ENCODE peak calls at places on chromosomes 12 and 14, in seven cellular contexts. D is uterus; I is HFF-Myc; P is HuH-7; Z is T-cell; S is RCC 7860; R is stimulated activated CD4-positive, alpha-beta T cell treated with anti-CD3 and anti-CD28 coated beads, Interleukin-12 subunit alpha, Interleukin-12 subunit beta, amount 100 ng/mL, for 4 hours. J is an unnamed sample.

GRCh38 chr14:71566276-71566675 is 366.0 kb upstream of the RGS6 start:
- DNase-seq in P (no peak), S (no peak), Z (no peak), D (no peak), R (no peak), I (no peak), J (no peak)

GRCh38 chr14:106845286-106846087 is 1319.1 kb downstream of the TMEM121 start:
- DNase-seq in S (peak), R (peak), P (peak), Z (peak), D (peak), I (no peak), J (peak)

GRCh38 chr12:90672081-90672480 is 282.9 kb downstream of the CCER1 start:
- DNase-seq in P (no peak), S (no peak), D (no peak), I (no peak), R (no peak), Z (no peak), J (no peak)

GRCh38 chr12:113162102-113163029 is 12.8 kb downstream of the CFAP73 start:
- DNase-seq in Z (no peak), S (peak), P (no peak), R (no peak), D (no peak), I (no peak), J (no peak)

GRCh38 chr12:95205685-95206084 is 11.6 kb downstream of the FGD6 start:
- DNase-seq in S (peak), I (no peak), D (peak), Z (no peak), R (no peak), P (no peak), J (no peak)

GRCh38 chr12:70196732-70197361 is 46.4 kb upstream of the CNOT2 start:
- DNase-seq in P (no peak), I (no peak), D (no peak), S (no peak), Z (no peak), R (no peak), J (no peak)

GRCh38 chr12:77968571-77968970 is 137.9 kb downstream of the NAV3 start:
- DNase-seq in S (no peak), Z (no peak), I (no peak), R (no peak), P (no peak), D (no peak), J (no peak)

GRCh38 chr12:72330291-72330690 is 58.1 kb downstream of the TRHDE start:
- DNase-seq in S (no peak), D (no peak), R (no peak), P (no peak), Z (no peak), I (peak), J (no peak)

GRCh38 chr12:42689699-42690098 is 100.2 kb upstream of the PRICKLE1 start:
- DNase-seq in I (no peak), D (no peak), R (no peak), Z (no peak), S (no peak), P (no peak), J (no peak)

GRCh38 chr12:6735448-6736191 is 11.8 kb downstream of the COPS7A start:
- DNase-seq in I (no peak), R (peak), S (peak), P (peak), Z (peak), D (peak), J (peak)

GRCh38 chr12:108612788-108613282 is 15.0 kb upstream of the TMEM119 start:
- DNase-seq in P (no peak), Z (no peak), S (peak), I (no peak), D (no peak), R (no peak), J (no peak)

GRCh38 chr12:91722072-91722471 is 423.6 kb downstream of the BTG1 start:
- DNase-seq in D (no peak), S (no peak), P (no peak), Z (no peak), I (no peak), R (no peak), J (no peak)

GRCh38 chr12:22738945-22739344 is 114.0 kb downstream of the ETNK1 start:
- DNase-seq in I (no peak), S (peak), R (no peak), P (no peak), Z (no peak), D (no peak), J (no peak)

GRCh38 chr14:96102071-96102856 is 63.1 kb downstream of the C14orf132 start:
- DNase-seq in P (no peak), R (no peak), D (no peak), S (no peak), Z (no peak), I (no peak), J (no peak)

GRCh38 chr14:24430682-24431568 is 1.2 kb downstream of the KHNYN start:
- DNase-seq in Z (peak), I (no peak), S (no peak), P (no peak), D (peak), R (peak), J (no peak)

GRCh38 chr12:63400746-63401145 is 249.7 kb upstream of the AVPR1A start:
- DNase-seq in P (peak), I (peak), Z (no peak), D (no peak), R (no peak), S (no peak), J (no peak)

GRCh38 chr12:128627659-128628058 is 196.1 kb downstream of the SLC15A4 start:
- DNase-seq in D (no peak), I (no peak), S (no peak), R (no peak), P (no peak), Z (no peak), J (no peak)

GRCh38 chr12:56431850-56432249 is 17.4 kb downstream of the TIMELESS start:
- DNase-seq in Z (no peak), S (no peak), I (no peak), R (no peak), P (no peak), D (no peak), J (no peak)

GRCh38 chr12:104656921-104657320 is 200.2 kb downstream of the CHST11 start:
- DNase-seq in D (peak), P (no peak), R (no peak), S (no peak), I (no peak), Z (no peak), J (no peak)

GRCh38 chr12:27498159-27498558 is 25.8 kb upstream of the PPFIBP1 start:
- DNase-seq in I (no peak), R (no peak), Z (no peak), P (no peak), D (no peak), S (no peak), J (no peak)

J was measured in lung.